ENCODE peak calls at places on chromosomes 3 and 15, in ten cellular contexts. H is GM13976, P is astrocyte of the spinal cord, T is breast epithelium, B is heart right ventricle, G is neural crest cell, Q is transverse colon, Z is fibroblast of mammary gland, M is pancreas, V is cardiac fibroblast. A is an unnamed sample.

GRCh38 chr3:54649551-54649950 is 278.3 kb downstream of the LRTM1 start:
- DNase-seq in Z (no peak), M (no peak), G (no peak), Q (no peak), V (no peak), B (no peak), H (no peak), T (no peak), P (no peak), A (no peak)

GRCh38 chr15:57273366-57273765 is 102.9 kb upstream of the CGNL1 start:
- DNase-seq in H (no peak), Q (no peak), B (no peak), Z (no peak), P (no peak), M (no peak), T (no peak), V (no peak), G (no peak), A (no peak)

GRCh38 chr3:124553178-124553577 is 177.1 kb upstream of the UMPS start:
- DNase-seq in M (no peak), B (no peak), G (no peak), Z (no peak), Q (no peak), P (no peak), T (no peak), V (no peak), H (no peak), A (no peak)

GRCh38 chr3:9278085-9278484 is 28.6 kb upstream of the SRGAP3 start:
- DNase-seq in P (no peak), Z (no peak), V (no peak), M (no peak), B (no peak), G (no peak), T (no peak), Q (no peak), H (no peak), A (no peak)

GRCh38 chr3:34267088-34267487 is 468.7 kb downstream of the PDCD6IP start:
- DNase-seq in G (no peak), P (no peak), B (no peak), Z (no peak), Q (no peak), V (no peak), H (no peak), T (no peak), M (no peak), A (no peak)

GRCh38 chr3:138376663-138377062 is 28.3 kb downstream of the MRAS start:
- DNase-seq in Q (no peak), B (no peak), G (no peak), V (no peak), H (no peak), P (no peak), M (no peak), Z (no peak), T (no peak), A (no peak)

GRCh38 chr15:94584833-94585244 is 353.5 kb downstream of the MCTP2 start:
- DNase-seq in Q (no peak), T (no peak), Z (no peak), V (peak), P (peak), G (no peak), B (no peak), H (peak), M (no peak), A (no peak)

GRCh38 chr15:57388199-57388863 is 12.0 kb downstream of the CGNL1 start:
- DNase-seq in M (no peak), Q (no peak), T (no peak), H (no peak), V (peak), P (no peak), Z (no peak), G (no peak), B (no peak), A (no peak)

GRCh38 chr3:6994081-6994668 is 133.3 kb downstream of the GRM7 start:
- DNase-seq in Z (no peak), V (peak), Q (no peak), H (no peak), P (peak), B (no peak), T (no peak), G (no peak), M (no peak), A (no peak)

GRCh38 chr3:69012836-69013255 is 638 bp downstream of the EOGT start:
- DNase-seq in Q (peak), T (no peak), M (no peak), H (peak), B (peak), P (peak), Z (peak), V (peak), G (peak), A (peak)
- TF ChIP-seq CTCF in Q (no peak), T (no peak), M (no peak), H (no peak), B (no peak), P (no peak), Z (no peak), V (peak), G (no peak), A (no peak)

GRCh38 chr3:59016930-59017616 is 32.8 kb downstream of the CFAP20DC start:
- DNase-seq in Z (no peak), M (no peak), V (no peak), T (no peak), Q (no peak), P (no peak), B (no peak), H (no peak), G (no peak), A (no peak)

GRCh38 chr3:59017617-59017984 is 32.2 kb downstream of the CFAP20DC start:
- DNase-seq in H (no peak), G (no peak), M (no peak), B (no peak), T (no peak), V (no peak), P (no peak), Q (no peak), Z (no peak), A (no peak)
- TF ChIP-seq CTCF in H (no peak), G (no peak), M (no peak), B (no peak), T (no peak), V (no peak), P (no peak), Q (no peak), Z (no peak), A (no peak)

GRCh38 chr3:2856062-2856792 is 253.9 kb downstream of the IL5RA start:
- DNase-seq in Z (no peak), Q (no peak), V (no peak), M (no peak), B (no peak), P (no peak), H (no peak), G (no peak), T (no peak), A (no peak)
- TF ChIP-seq CTCF in Z (no peak), Q (no peak), V (no peak), M (no peak), B (no peak), P (no peak), H (no peak), G (no peak), T (no peak), A (peak)

DNA sequence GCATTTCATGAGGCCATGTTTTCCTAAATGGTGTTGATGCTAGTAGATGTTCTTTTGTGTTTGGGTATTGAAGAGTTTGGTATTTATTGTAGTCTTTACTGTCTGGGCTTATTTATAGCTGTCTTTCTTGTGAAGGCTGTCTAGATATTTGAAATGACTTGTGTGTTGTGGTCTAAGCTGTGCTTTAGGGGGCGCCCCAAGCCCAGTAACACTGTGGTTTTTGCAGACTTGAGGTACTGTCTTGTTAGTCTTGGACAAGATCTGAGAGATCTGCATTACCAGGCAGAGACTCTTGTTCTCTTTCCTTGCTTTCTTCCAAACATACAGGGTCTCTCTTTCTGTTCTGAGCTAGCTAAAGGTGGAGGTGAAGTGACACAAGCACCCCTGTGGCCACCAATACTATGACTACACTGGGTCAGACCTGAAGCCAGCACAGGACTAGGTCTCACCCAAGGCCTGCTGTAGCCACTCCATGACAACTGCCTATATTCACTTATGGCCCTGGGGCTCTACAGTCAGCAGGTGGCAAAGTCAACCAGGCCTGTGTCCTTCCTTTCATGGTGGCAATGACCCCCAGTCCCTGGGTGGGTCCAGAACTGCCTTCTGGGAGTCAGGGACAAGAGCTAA is 152.1 kb upstream of the TBC1D5 start:
- DNase-seq in P (peak), G (peak), Q (peak), B (no peak), M (no peak), V (peak), T (no peak), H (no peak), Z (peak), A (peak)
- TF ChIP-seq CTCF in P (peak), G (peak), Q (peak), B (peak), M (peak), V (peak), T (no peak), H (peak), Z (peak), A (peak)

GRCh38 chr3:27325419-27325818 is 43.8 kb downstream of the NEK10 start:
- DNase-seq in G (no peak), P (no peak), M (no peak), B (no peak), H (no peak), Q (no peak), T (no peak), Z (no peak), V (no peak), A (no peak)
- TF ChIP-seq CTCF in G (no peak), P (no peak), M (no peak), B (no peak), H (no peak), Q (no peak), T (no peak), Z (no peak), V (peak), A (no peak)